ENCODE peak calls at places on chromosomes 1 and 21, in seven cellular contexts. One of them, this sample, is unnamed.

GRCh38 chr21:46226920-46227599 is 1.5 kb downstream of the LSS start:
- DNase-seq in stomach: no peak
- DNase-seq in A549: no peak
- DNase-seq in IMR-90: peak
- DNase-seq in GM12891: no peak
- DNase-seq in heart left ventricle: no peak
- DNase-seq in suprapubic skin: peak
- DNase-seq in this sample: no peak

GRCh38 chr21:41831453-41831831 is 47.7 kb downstream of the PRDM15 start:
- DNase-seq in stomach: no peak
- DNase-seq in A549: no peak
- DNase-seq in IMR-90: no peak
- DNase-seq in GM12891: no peak
- DNase-seq in heart left ventricle: no peak
- DNase-seq in suprapubic skin: no peak
- DNase-seq in this sample: no peak

GRCh38 chr1:180154325-180155201 is at the start of gene QSOX1:
- DNase-seq in stomach: peak
- DNase-seq in A549: peak
- DNase-seq in IMR-90: peak
- DNase-seq in GM12891: peak
- DNase-seq in heart left ventricle: peak
- DNase-seq in suprapubic skin: peak
- DNase-seq in this sample: peak

GRCh38 chr1:8925406-8925805 is 20.3 kb upstream of the CA6 start:
- DNase-seq in stomach: no peak
- DNase-seq in A549: no peak
- DNase-seq in IMR-90: no peak
- DNase-seq in GM12891: no peak
- DNase-seq in heart left ventricle: no peak
- DNase-seq in suprapubic skin: no peak
- DNase-seq in this sample: no peak

GRCh38 chr1:234373064-234373937 is at the start of gene COA6:
- DNase-seq in stomach: peak
- DNase-seq in A549: peak
- DNase-seq in IMR-90: peak
- DNase-seq in GM12891: peak
- DNase-seq in heart left ventricle: peak
- DNase-seq in suprapubic skin: peak
- DNase-seq in this sample: peak

GRCh38 chr1:180181048-180181447 is 26.4 kb downstream of the QSOX1 start:
- DNase-seq in stomach: no peak
- DNase-seq in A549: peak
- DNase-seq in IMR-90: no peak
- DNase-seq in GM12891: no peak
- DNase-seq in heart left ventricle: no peak
- DNase-seq in suprapubic skin: peak
- DNase-seq in this sample: no peak

GRCh38 chr1:112887599-112888303 is 68.2 kb downstream of the SLC16A1 start:
- DNase-seq in stomach: no peak
- DNase-seq in A549: no peak
- DNase-seq in IMR-90: no peak
- DNase-seq in GM12891: no peak
- DNase-seq in heart left ventricle: no peak
- DNase-seq in suprapubic skin: no peak
- DNase-seq in this sample: no peak

GRCh38 chr1:91282695-91283420 is 121.8 kb downstream of the HFM1 start:
- DNase-seq in stomach: peak
- DNase-seq in A549: peak
- DNase-seq in IMR-90: peak
- DNase-seq in GM12891: peak
- DNase-seq in heart left ventricle: peak
- DNase-seq in suprapubic skin: peak
- DNase-seq in this sample: no peak

GRCh38 chr1:30759718-30760281 is 2.2 kb upstream of the LAPTM5 start:
- DNase-seq in stomach: no peak
- DNase-seq in A549: no peak
- DNase-seq in IMR-90: no peak
- DNase-seq in GM12891: no peak
- DNase-seq in heart left ventricle: no peak
- DNase-seq in suprapubic skin: no peak
- DNase-seq in this sample: no peak

GRCh38 chr21:44927587-44928461 is 7.1 kb upstream of the ITGB2 start:
- DNase-seq in stomach: no peak
- DNase-seq in A549: peak
- DNase-seq in IMR-90: peak
- DNase-seq in GM12891: no peak
- DNase-seq in heart left ventricle: peak
- DNase-seq in suprapubic skin: no peak
- DNase-seq in this sample: no peak

GRCh38 chr1:214864896-214865688 is 217.4 kb upstream of the KCNK2 start:
- DNase-seq in stomach: no peak
- DNase-seq in A549: peak
- DNase-seq in IMR-90: peak
- DNase-seq in GM12891: no peak
- DNase-seq in heart left ventricle: no peak
- DNase-seq in suprapubic skin: no peak
- DNase-seq in this sample: no peak

GRCh38 chr1:41476807-41477361 is 7.6 kb downstream of the EDN2 start:
- DNase-seq in stomach: peak
- DNase-seq in A549: no peak
- DNase-seq in IMR-90: no peak
- DNase-seq in GM12891: no peak
- DNase-seq in heart left ventricle: peak
- DNase-seq in suprapubic skin: peak
- DNase-seq in this sample: peak

GRCh38 chr1:247357062-247357780 is 25.6 kb upstream of the ZNF496 start:
- DNase-seq in stomach: no peak
- DNase-seq in A549: no peak
- DNase-seq in IMR-90: peak
- DNase-seq in GM12891: no peak
- DNase-seq in heart left ventricle: peak
- DNase-seq in suprapubic skin: no peak
- DNase-seq in this sample: no peak

DNA sequence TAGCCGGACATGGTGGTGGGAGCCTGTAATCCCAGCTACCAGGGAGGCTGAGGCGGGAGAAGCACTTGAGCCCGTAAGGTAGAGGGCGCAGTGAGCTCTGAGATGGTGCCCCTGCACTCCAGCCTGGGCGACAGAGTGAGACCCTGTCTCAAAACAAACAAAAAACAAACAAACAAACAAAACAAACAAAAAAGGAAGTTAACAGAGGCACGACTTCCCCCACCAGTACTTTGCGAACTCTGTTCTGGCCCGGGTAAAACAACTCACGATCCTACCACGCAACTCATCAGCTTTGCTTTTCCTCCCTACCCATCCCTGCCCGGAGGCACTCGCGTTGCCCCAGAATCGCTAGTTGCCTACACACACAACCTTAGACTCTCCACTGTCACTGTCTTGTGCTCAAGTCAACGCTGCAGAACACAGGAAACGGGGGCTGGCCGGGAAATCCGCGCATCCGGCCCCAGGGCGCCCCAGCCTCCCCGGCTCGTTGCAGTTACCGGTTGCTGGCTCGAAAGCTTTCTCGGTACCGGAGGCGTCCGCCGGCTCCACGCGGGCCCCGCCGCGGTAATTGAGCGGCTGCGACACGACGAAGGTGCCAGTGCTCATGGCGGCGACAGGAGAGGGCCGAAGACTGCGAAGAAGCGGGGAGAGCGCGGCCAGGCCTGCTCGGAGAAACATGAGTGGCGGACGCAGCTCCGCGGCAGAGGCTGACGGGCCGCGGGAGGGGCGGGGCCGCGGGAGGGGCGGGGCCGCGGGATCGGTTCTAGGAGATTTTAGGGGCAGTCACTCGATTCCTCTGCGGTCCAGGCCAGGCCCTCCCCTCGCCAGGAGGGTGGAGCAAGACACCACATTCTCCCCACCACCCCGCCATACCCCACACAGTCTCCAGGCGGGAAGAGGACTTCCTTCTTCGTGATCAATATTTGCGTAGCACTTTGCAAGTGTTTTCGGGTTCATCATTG is at the start of gene ALDH9A1:
- DNase-seq in stomach: peak
- DNase-seq in A549: peak
- DNase-seq in IMR-90: peak
- DNase-seq in GM12891: peak
- DNase-seq in heart left ventricle: peak
- DNase-seq in suprapubic skin: peak
- DNase-seq in this sample: peak
- TF ChIP-seq POLR2A in stomach: no peak
- TF ChIP-seq POLR2A in A549: peak
- TF ChIP-seq POLR2A in IMR-90: peak
- TF ChIP-seq POLR2A in GM12891: peak
- TF ChIP-seq POLR2A in heart left ventricle: no peak
- TF ChIP-seq POLR2A in suprapubic skin: peak
- TF ChIP-seq POLR2A in this sample: peak

DNA sequence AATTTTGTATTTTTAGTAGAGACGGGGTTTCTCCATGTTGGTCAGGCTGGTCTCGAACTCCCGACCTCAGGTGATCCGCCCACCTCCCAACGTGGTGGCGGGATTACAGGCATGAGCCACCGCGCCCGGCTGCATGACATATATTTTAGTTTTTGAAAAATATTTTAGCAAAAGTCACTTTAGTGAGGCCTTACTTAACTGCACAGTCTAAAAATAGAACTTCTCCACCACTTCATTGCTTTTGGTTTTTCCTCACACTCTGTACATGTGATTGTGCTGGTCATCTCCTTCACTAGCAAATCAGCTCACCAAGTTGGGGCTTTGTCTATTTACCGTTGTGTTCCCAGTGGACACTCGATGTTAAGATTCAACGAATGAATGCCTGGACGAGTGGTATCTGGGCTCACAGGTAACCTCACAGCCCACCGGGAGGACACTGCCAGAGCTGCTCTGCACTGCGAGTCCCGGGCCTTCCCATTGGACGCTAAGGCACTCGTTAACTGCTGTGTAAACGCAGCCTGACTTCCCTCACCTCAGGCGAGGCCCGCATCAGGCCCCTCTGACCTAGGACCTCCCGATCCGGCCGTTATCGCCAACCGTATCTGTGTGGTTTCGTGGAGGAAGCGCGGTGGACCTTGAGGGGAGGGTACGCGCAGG is 14.0 kb upstream of the ZNF692 start:
- DNase-seq in stomach: peak
- DNase-seq in A549: peak
- DNase-seq in IMR-90: peak
- DNase-seq in GM12891: no peak
- DNase-seq in heart left ventricle: peak
- DNase-seq in suprapubic skin: peak
- DNase-seq in this sample: peak
- TF ChIP-seq POLR2A in stomach: no peak
- TF ChIP-seq POLR2A in A549: peak
- TF ChIP-seq POLR2A in IMR-90: peak
- TF ChIP-seq POLR2A in GM12891: no peak
- TF ChIP-seq POLR2A in heart left ventricle: no peak
- TF ChIP-seq POLR2A in suprapubic skin: no peak
- TF ChIP-seq POLR2A in this sample: no peak

GRCh38 chr1:27098447-27099153 is 56.3 kb downstream of the SLC9A1 start:
- DNase-seq in stomach: no peak
- DNase-seq in A549: no peak
- DNase-seq in IMR-90: no peak
- DNase-seq in GM12891: no peak
- DNase-seq in heart left ventricle: no peak
- DNase-seq in suprapubic skin: no peak
- DNase-seq in this sample: no peak

GRCh38 chr1:27100797-27101491 is 54.0 kb downstream of the SLC9A1 start:
- DNase-seq in stomach: no peak
- DNase-seq in A549: no peak
- DNase-seq in IMR-90: no peak
- DNase-seq in GM12891: no peak
- DNase-seq in heart left ventricle: no peak
- DNase-seq in suprapubic skin: no peak
- DNase-seq in this sample: no peak

GRCh38 chr1:27099154-27099903 is 55.6 kb downstream of the SLC9A1 start:
- DNase-seq in stomach: peak
- DNase-seq in A549: peak
- DNase-seq in IMR-90: peak
- DNase-seq in GM12891: peak
- DNase-seq in heart left ventricle: peak
- DNase-seq in suprapubic skin: no peak
- DNase-seq in this sample: no peak

GRCh38 chr1:27099904-27100796 is 54.8 kb downstream of the SLC9A1 start:
- DNase-seq in stomach: no peak
- DNase-seq in A549: no peak
- DNase-seq in IMR-90: no peak
- DNase-seq in GM12891: no peak
- DNase-seq in heart left ventricle: peak
- DNase-seq in suprapubic skin: no peak
- DNase-seq in this sample: no peak

DNA sequence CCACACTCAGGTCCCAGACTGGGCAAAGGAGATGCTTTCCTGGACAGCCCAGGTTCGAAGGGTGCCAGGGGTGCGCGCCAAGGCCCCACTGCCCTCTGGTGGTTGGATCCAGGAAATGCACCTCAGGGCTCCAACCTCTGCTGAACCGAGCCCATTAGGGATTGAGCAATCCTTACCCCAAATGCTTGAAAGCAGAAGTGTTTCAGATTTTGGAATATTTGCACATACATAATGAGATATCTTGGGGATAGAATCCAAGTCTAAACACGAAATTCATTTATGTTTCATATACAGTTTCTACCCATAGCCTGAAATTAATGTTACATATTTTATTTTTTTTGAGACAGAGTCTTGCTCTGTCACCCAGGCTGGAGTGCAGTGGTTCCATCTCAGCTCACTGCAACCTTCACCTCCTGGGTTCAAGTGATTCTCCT is 57.4 kb downstream of the SLC9A1 start:
- DNase-seq in stomach: peak
- DNase-seq in A549: peak
- DNase-seq in IMR-90: peak
- DNase-seq in GM12891: peak
- DNase-seq in heart left ventricle: peak
- DNase-seq in suprapubic skin: peak
- DNase-seq in this sample: peak
- TF ChIP-seq POLR2A in stomach: no peak
- TF ChIP-seq POLR2A in A549: no peak
- TF ChIP-seq POLR2A in IMR-90: peak
- TF ChIP-seq POLR2A in GM12891: no peak
- TF ChIP-seq POLR2A in heart left ventricle: no peak
- TF ChIP-seq POLR2A in suprapubic skin: no peak
- TF ChIP-seq POLR2A in this sample: no peak

DNA sequence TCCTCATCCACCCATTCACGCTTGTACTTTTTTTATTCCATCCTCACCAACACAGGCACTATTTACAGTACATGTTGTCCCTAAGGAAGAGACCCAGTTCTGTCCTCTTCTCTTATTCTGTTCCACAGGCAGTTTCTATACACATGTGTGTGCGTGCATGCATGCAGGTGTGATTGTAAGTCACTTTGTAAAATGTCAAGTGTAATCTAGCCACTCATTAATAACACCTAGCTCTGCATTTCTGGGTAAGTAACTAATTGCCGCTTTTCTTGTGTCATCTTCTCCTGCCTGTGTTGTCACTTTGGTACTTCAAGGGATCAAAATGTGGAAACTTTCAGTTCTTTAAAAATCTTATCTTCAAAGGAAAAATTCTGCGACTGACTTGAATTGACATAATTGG is 377.2 kb downstream of the SEC16B start:
- DNase-seq in stomach: no peak
- DNase-seq in A549: no peak
- DNase-seq in IMR-90: no peak
- DNase-seq in GM12891: no peak
- DNase-seq in heart left ventricle: no peak
- DNase-seq in suprapubic skin: no peak
- DNase-seq in this sample: no peak
- TF ChIP-seq POLR2A in stomach: no peak
- TF ChIP-seq POLR2A in A549: no peak
- TF ChIP-seq POLR2A in IMR-90: no peak
- TF ChIP-seq POLR2A in GM12891: no peak
- TF ChIP-seq POLR2A in heart left ventricle: no peak
- TF ChIP-seq POLR2A in suprapubic skin: no peak
- TF ChIP-seq POLR2A in this sample: no peak